ENCODE peak calls at places on chromosomes 16 and 17, in nine cellular contexts. L, O, A, Y, T, M, Q, G and V are unnamed samples.

GRCh38 chr17:78343433-78344201 is 16.3 kb downstream of the SOCS3 start:
- ATAC-seq in L (peak), O (peak), A (no peak), Y (no peak), T (no peak), M (peak), Q (peak), G (no peak), V (peak)

GRCh38 chr16:84303023-84303422 is 8.3 kb downstream of the WFDC1 start:
- ATAC-seq in L (no peak), O (no peak), A (no peak), Y (no peak), T (no peak), M (no peak), Q (no peak), G (no peak), V (no peak)

GRCh38 chr17:47850373-47850691 is 631 bp downstream of the SP6 start:
- ATAC-seq in L (no peak), O (no peak), A (peak), Y (no peak), T (no peak), M (no peak), Q (no peak), G (peak), V (no peak)

GRCh38 chr17:68455756-68456528 is 1.4 kb downstream of the WIPI1 start:
- ATAC-seq in L (no peak), O (no peak), A (peak), Y (no peak), T (no peak), M (no peak), Q (no peak), G (peak), V (no peak)

GRCh38 chr16:20676268-20676828 is 21.1 kb downstream of the ACSM1 start:
- ATAC-seq in L (no peak), O (no peak), A (no peak), Y (peak), T (peak), M (peak), Q (no peak), G (peak), V (peak)

GRCh38 chr17:32317353-32317752 is 24.6 kb downstream of the C17orf75 start:
- ATAC-seq in L (no peak), O (no peak), A (no peak), Y (no peak), T (no peak), M (no peak), Q (no peak), G (no peak), V (no peak)

GRCh38 chr17:58352843-58353719 is 1.1 kb upstream of the SUPT4H1 start:
- ATAC-seq in L (no peak), O (no peak), A (peak), Y (peak), T (peak), M (no peak), Q (no peak), G (peak), V (peak)

GRCh38 chr16:52149003-52149402 is 397.9 kb downstream of the TOX3 start:
- ATAC-seq in L (no peak), O (no peak), A (no peak), Y (no peak), T (no peak), M (no peak), Q (no peak), G (no peak), V (no peak)

GRCh38 chr17:34059423-34060220 is 195.5 kb upstream of the CCL2 start:
- ATAC-seq in L (no peak), O (no peak), A (no peak), Y (no peak), T (no peak), M (no peak), Q (no peak), G (no peak), V (no peak)

GRCh38 chr17:5951912-5952311 is 118.3 kb upstream of the WSCD1 start:
- ATAC-seq in L (no peak), O (no peak), A (no peak), Y (no peak), T (no peak), M (no peak), Q (no peak), G (no peak), V (no peak)

GRCh38 chr17:78434455-78435329 is 56.2 kb downstream of the PGS1 start:
- ATAC-seq in L (no peak), O (no peak), A (no peak), Y (no peak), T (no peak), M (no peak), Q (no peak), G (peak), V (no peak)

GRCh38 chr17:13474073-13474800 is 127.5 kb downstream of the HS3ST3A1 start:
- ATAC-seq in L (no peak), O (no peak), A (no peak), Y (no peak), T (no peak), M (no peak), Q (no peak), G (no peak), V (no peak)